ENCODE peak calls at places on chromosomes 3 and 15, in six cellular contexts. F, E, B, Q, K and T are unnamed samples. For H3K4me1, the result is how much of the 10 kb centered on the place peaks cover.

GRCh38 chr3:105377716-105378115 is 11.0 kb downstream of the ALCAM start:
- DNase-seq in F (no peak), E (no peak), B (no peak), Q (no peak), K (no peak), T (no peak)

GRCh38 chr3:69391554-69391953 is 5.7 kb upstream of the FRMD4B start:
- DNase-seq in F (no peak), E (no peak), B (no peak), Q (no peak), K (no peak), T (no peak)

GRCh38 chr3:186048119-186048518 is 60.8 kb downstream of the ETV5 start:
- DNase-seq in F (no peak), E (no peak), B (no peak), Q (no peak), K (no peak), T (no peak)

GRCh38 chr3:72814308-72814707 is 33.9 kb downstream of the SHQ1 start:
- DNase-seq in F (no peak), E (no peak), B (no peak), Q (no peak), K (no peak), T (no peak)

GRCh38 chr3:54951405-54951804 is 23.5 kb upstream of the LRTM1 start:
- DNase-seq in F (no peak), E (peak), B (no peak), Q (peak), K (no peak), T (peak)

GRCh38 chr3:138125548-138126221 is 6.5 kb downstream of the A4GNT start:
- DNase-seq in F (no peak), E (no peak), B (no peak), Q (no peak), K (no peak), T (no peak)

GRCh38 chr3:32780735-32781210 is 37.0 kb upstream of the TRIM71 start:
- DNase-seq in F (peak), E (no peak), B (no peak), Q (peak), K (peak), T (no peak)

GRCh38 chr3:70989174-70989573 is 594.4 kb downstream of the FOXP1 start:
- DNase-seq in F (no peak), E (no peak), B (no peak), Q (no peak), K (no peak), T (no peak)

GRCh38 chr3:11591006-11591360 is 52.7 kb downstream of the VGLL4 start:
- DNase-seq in F (no peak), E (no peak), B (no peak), Q (no peak), K (no peak), T (no peak)

GRCh38 chr3:194740859-194741486 is 55.3 kb downstream of the FAM43A start:
- DNase-seq in F (no peak), E (no peak), B (peak), Q (no peak), K (peak), T (no peak)

GRCh38 chr3:111072016-111072891 is 638 bp downstream of the NECTIN3 start:
- DNase-seq in F (peak), E (peak), B (peak), Q (peak), K (no peak), T (no peak)

GRCh38 chr15:65550681-65551098 is 20.4 kb downstream of the HACD3 start:
- DNase-seq in F (no peak), E (no peak), B (no peak), Q (no peak), K (no peak), T (no peak)

GRCh38 chr3:194395201-194395600 is 3.9 kb downstream of the GP5 start:
- DNase-seq in F (no peak), E (no peak), B (no peak), Q (no peak), K (no peak), T (no peak)

GRCh38 chr3:155744626-155745324 is at the start of gene PLCH1:
- DNase-seq in F (peak), E (peak), B (peak), Q (peak), K (peak), T (no peak)

GRCh38 chr3:178352300-178353021 is 183.8 kb upstream of the KCNMB2 start:
- DNase-seq in F (no peak), E (no peak), B (peak), Q (no peak), K (no peak), T (no peak)

GRCh38 chr15:75234191-75234810 is 23.8 kb upstream of the GOLGA6C start:
- DNase-seq in F (peak), E (no peak), B (no peak), Q (no peak), K (no peak), T (no peak)

GRCh38 chr3:177882124-177882648 is 654.0 kb upstream of the KCNMB2 start:
- DNase-seq in F (no peak), E (no peak), B (no peak), Q (no peak), K (no peak), T (no peak)

GRCh38 chr15:40439461-40440299 is 1.1 kb upstream of the BAHD1 start:
- DNase-seq in F (peak), E (peak), B (no peak), Q (peak), K (no peak), T (no peak)

GRCh38 chr15:40438712-40439111 is 2.0 kb upstream of the BAHD1 start:
- DNase-seq in F (no peak), E (peak), B (no peak), Q (peak), K (no peak), T (no peak)

GRCh38 chr15:40441012-40441735 is 421 bp downstream of the BAHD1 start:
- DNase-seq in F (peak), E (no peak), B (peak), Q (peak), K (no peak), T (no peak)

GRCh38 chr15:40441736-40442531 is 1.2 kb downstream of the BAHD1 start:
- DNase-seq in F (no peak), E (peak), B (no peak), Q (peak), K (no peak), T (no peak)

GRCh38 chr15:40440300-40441011 is at the start of gene BAHD1:
- DNase-seq in F (peak), E (peak), B (peak), Q (peak), K (peak), T (peak)
- TF ChIP-seq POLR2A in F (no peak), E (peak), B (no peak), Q (peak), K (no peak), T (peak)

DNA sequence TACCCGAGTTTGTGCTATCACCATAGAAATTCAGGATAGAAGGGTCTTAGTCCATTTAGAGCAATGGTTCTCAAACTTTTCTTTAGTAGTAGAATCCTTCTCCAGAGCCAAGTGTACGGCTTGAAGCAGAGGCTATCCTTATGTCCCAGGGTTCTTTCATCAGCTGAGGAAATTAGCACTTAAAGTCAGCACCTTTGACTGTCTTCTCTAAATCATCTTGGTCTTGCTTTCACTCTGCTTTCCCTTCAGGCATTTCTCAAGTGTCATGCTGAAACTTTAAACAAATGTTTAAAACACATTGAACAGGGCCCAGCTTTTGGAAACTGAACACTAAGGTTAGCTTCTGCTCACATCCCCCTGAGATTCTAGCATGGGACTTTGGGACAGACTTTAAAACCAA is 78.2 kb downstream of the TM4SF4 start:
- DNase-seq in F (no peak), E (no peak), B (no peak), Q (no peak), K (no peak), T (no peak)
- H3K4me1 ChIP-seq in F (under half), E (under half), B (half or more), Q (under half), K (under half), T (half or more)

DNA sequence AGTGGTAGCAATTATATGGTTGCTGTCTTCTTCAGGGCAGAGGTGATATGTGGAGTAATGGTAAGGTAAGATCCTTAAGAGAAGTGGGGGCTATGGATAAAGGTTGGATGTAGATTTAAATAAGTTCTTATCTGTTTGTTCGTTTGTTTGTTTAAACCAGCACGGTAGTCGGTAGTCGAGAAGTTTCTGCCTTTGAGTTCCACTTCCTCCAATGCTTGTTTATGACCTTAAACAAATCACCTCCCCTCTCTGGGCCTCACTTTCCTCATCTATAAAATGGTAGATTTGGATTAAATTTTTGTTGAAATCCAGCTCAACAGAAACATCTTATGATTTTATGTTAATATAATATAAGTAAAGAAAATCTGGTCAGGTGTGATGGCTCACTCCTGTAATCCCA is 11.8 kb downstream of the DAPK2 start:
- DNase-seq in F (no peak), E (no peak), B (no peak), Q (no peak), K (no peak), T (no peak)
- H3K27ac ChIP-seq in F (no peak), E (no peak), B (no peak), Q (no peak), K (no peak), T (no peak)

GRCh38 chr3:98548544-98548943 is 16.8 kb downstream of the GPR15 start:
- DNase-seq in F (no peak), E (no peak), B (no peak), Q (no peak), K (no peak), T (no peak)
- TF ChIP-seq POLR2A in F (no peak), E (no peak), B (no peak), Q (no peak), K (no peak), T (no peak)

GRCh38 chr3:44981751-44982150 is 5.7 kb downstream of the EXOSC7 start:
- DNase-seq in F (no peak), E (no peak), B (no peak), Q (no peak), K (no peak), T (no peak)

GRCh38 chr3:44984335-44984734 is 8.3 kb downstream of the EXOSC7 start:
- DNase-seq in F (no peak), E (no peak), B (no peak), Q (no peak), K (no peak), T (no peak)

GRCh38 chr3:44981220-44981619 is 5.2 kb downstream of the EXOSC7 start:
- DNase-seq in F (no peak), E (no peak), B (no peak), Q (no peak), K (no peak), T (no peak)

GRCh38 chr3:44982817-44983216 is 6.8 kb downstream of the EXOSC7 start:
- DNase-seq in F (no peak), E (no peak), B (no peak), Q (no peak), K (no peak), T (no peak)

DNA sequence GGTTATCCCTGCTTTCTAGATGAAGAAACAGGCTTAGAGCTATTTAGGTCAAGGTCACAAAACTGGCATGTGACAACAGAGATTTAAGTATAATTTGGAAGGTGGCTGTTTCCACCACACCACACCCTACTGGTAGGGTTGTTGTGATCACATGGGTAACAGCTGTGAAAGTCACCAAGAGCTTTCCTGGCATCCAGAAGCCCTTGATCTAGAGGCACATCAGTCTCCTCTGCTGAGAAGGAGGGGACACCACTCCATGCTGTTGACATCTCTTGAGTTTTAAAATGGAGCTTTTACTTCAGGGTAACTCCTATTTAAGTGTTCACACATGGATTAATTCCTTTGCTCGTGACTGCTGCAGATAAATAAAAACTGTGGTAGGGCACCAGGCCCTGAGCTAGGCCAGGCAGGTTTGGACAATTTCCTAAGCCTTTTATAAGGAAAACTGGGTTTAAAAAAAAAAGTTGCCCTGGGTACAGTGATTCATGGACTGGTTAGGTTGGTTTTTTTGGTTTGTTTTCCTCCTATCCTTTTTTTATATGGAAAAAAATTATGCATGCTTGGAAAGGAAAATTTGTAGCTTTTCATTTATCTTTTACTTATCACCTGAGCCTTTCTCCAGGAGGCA is 7.5 kb downstream of the EXOSC7 start:
- DNase-seq in F (no peak), E (no peak), B (no peak), Q (no peak), K (no peak), T (no peak)
- H3K4me1 ChIP-seq in F (under half), E (under half), B (under half), Q (under half), K (under half), T (under half)

GRCh38 chr3:129577925-129578742 is 28.3 kb downstream of the PLXND1 start:
- DNase-seq in F (no peak), E (no peak), B (no peak), Q (peak), K (no peak), T (peak)
- H3K27ac ChIP-seq in F (peak), E (no peak), B (peak), Q (peak), K (no peak), T (peak)

DNA sequence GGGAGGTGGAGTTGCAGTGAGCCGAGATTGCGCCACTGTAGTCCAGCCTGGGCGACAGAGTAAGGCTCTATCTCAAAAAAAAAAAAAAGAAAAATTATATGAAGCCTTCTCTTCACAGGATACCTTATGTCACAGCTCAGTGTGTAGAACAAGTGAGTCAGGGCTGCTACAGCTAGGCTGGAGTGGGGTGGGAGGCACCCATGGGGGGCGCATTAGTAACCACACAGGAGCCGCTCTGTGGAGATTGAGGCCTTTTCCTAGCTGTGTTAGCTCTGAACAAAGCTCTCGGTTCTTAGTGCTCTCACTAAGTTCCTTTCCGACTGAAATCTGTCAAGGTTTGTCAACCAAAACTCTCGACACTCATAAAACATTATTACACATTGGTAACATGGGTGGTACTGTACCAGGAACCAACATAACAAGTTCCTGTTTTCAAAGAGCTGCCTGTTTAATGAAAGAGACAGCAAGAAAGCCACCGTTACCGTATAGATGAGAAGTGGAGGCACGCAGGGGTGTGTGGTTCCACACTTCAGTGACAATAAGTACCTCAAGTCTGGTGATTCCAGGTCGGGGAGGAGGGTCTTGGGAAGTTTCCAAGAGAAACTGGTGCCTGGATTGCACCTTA is 4.4 kb downstream of the LRRC31 start:
- DNase-seq in F (no peak), E (no peak), B (no peak), Q (no peak), K (no peak), T (no peak)
- TF ChIP-seq POLR2A in F (no peak), E (no peak), B (no peak), Q (no peak), K (no peak), T (no peak)